ENCODE peak calls at places on chromosome 1, in ten cellular contexts. P, R, W, A, F, E, K, X, T and M are unnamed samples.

GRCh38 chr1:205488074-205488723 is 16.3 kb upstream of the CDK18 start:
- DNase-seq in R (no peak), F (peak), W (no peak), T (no peak), A (peak), K (peak), E (no peak), P (peak), X (peak), M (no peak)

GRCh38 chr1:20666804-20667203 is 5.6 kb upstream of the DDOST start:
- DNase-seq in E (peak), W (no peak), K (no peak), T (no peak), F (no peak), R (no peak), A (no peak), X (peak), P (no peak), M (no peak)

GRCh38 chr1:24704411-24705259 is 40.6 kb upstream of the CLIC4 start:
- DNase-seq in X (peak), A (peak), P (no peak), F (no peak), T (no peak), W (no peak), R (no peak), K (no peak), E (no peak), M (no peak)

GRCh38 chr1:243930822-243931671 is 81.0 kb upstream of the AKT3 start:
- DNase-seq in W (no peak), X (no peak), P (no peak), E (no peak), R (no peak), A (peak), K (no peak), F (no peak), T (no peak), M (no peak)

GRCh38 chr1:218348628-218349185 is 3.6 kb downstream of the TGFB2 start:
- DNase-seq in A (no peak), R (no peak), F (no peak), K (no peak), T (no peak), E (no peak), P (no peak), X (no peak), W (no peak), M (no peak)

GRCh38 chr1:197029749-197030148 is 37.3 kb downstream of the F13B start:
- DNase-seq in A (no peak), R (no peak), X (no peak), T (no peak), K (no peak), W (no peak), P (no peak), E (no peak), F (no peak), M (no peak)

GRCh38 chr1:101022294-101022693 is 3.3 kb downstream of the DPH5 start:
- DNase-seq in K (no peak), X (no peak), A (peak), W (no peak), R (no peak), P (no peak), T (no peak), E (no peak), F (no peak), M (no peak)

GRCh38 chr1:91731815-91732214 is 154.1 kb downstream of the TGFBR3 start:
- DNase-seq in E (no peak), A (no peak), X (no peak), T (peak), K (no peak), P (no peak), R (no peak), W (no peak), F (no peak), M (no peak)

GRCh38 chr1:101115112-101115511 is 89.5 kb upstream of the DPH5 start:
- DNase-seq in E (no peak), A (no peak), P (no peak), R (no peak), X (no peak), F (no peak), K (no peak), T (no peak), W (no peak), M (no peak)

GRCh38 chr1:53015508-53015860 is 46.5 kb upstream of the PODN start:
- DNase-seq in A (no peak), P (no peak), X (peak), W (no peak), E (no peak), K (no peak), R (no peak), F (no peak), T (no peak), M (no peak)

GRCh38 chr1:143699731-143700130 is 272.1 kb downstream of the FAM72C start:
- DNase-seq in T (no peak), A (peak), P (no peak), R (no peak), X (no peak), E (no peak), K (no peak), F (no peak), W (no peak), M (peak)

GRCh38 chr1:185045793-185046441 is 559 bp downstream of the RNF2 start:
- DNase-seq in A (peak), R (no peak), X (peak), W (peak), P (peak), E (no peak), T (no peak), K (peak), F (peak), M (peak)

GRCh38 chr1:59061876-59062275 is 235.0 kb upstream of the FGGY start:
- DNase-seq in K (peak), F (peak), E (no peak), R (no peak), X (no peak), A (no peak), P (peak), T (peak), W (no peak), M (peak)

GRCh38 chr1:10635385-10635896 is 160.7 kb downstream of the PEX14 start:
- DNase-seq in R (no peak), W (no peak), K (peak), E (no peak), T (peak), A (no peak), F (peak), P (no peak), X (no peak), M (peak)

GRCh38 chr1:35120458-35121133 is 41.4 kb downstream of the ZMYM1 start:
- DNase-seq in W (peak), K (no peak), F (no peak), E (no peak), A (peak), X (no peak), P (peak), T (no peak), R (no peak), M (no peak)

GRCh38 chr1:15090373-15090772 is 63.2 kb upstream of the TMEM51 start:
- DNase-seq in K (peak), X (no peak), E (no peak), R (peak), P (peak), W (no peak), T (peak), A (peak), F (no peak), M (peak)

GRCh38 chr1:102628008-102628736 is 480.1 kb downstream of the COL11A1 start:
- DNase-seq in A (no peak), K (no peak), X (no peak), F (no peak), P (no peak), E (no peak), R (no peak), W (no peak), T (no peak), M (no peak)

GRCh38 chr1:248811514-248812490 is 13.9 kb downstream of the SH3BP5L start:
- DNase-seq in T (no peak), X (peak), K (no peak), F (no peak), A (peak), E (no peak), P (no peak), W (no peak), R (peak), M (no peak)

GRCh38 chr1:248810727-248811513 is 14.8 kb downstream of the SH3BP5L start:
- DNase-seq in T (peak), K (no peak), W (no peak), X (peak), A (no peak), P (no peak), E (no peak), R (peak), F (no peak), M (no peak)

GRCh38 chr1:248808876-248809275 is 16.8 kb downstream of the SH3BP5L start:
- DNase-seq in T (no peak), W (no peak), P (no peak), F (no peak), K (no peak), E (no peak), R (no peak), X (peak), A (no peak), M (no peak)

GRCh38 chr1:248812736-248813425 is 12.8 kb downstream of the SH3BP5L start:
- DNase-seq in T (no peak), F (no peak), X (peak), P (no peak), A (no peak), W (no peak), E (no peak), K (no peak), R (no peak), M (peak)

DNA sequence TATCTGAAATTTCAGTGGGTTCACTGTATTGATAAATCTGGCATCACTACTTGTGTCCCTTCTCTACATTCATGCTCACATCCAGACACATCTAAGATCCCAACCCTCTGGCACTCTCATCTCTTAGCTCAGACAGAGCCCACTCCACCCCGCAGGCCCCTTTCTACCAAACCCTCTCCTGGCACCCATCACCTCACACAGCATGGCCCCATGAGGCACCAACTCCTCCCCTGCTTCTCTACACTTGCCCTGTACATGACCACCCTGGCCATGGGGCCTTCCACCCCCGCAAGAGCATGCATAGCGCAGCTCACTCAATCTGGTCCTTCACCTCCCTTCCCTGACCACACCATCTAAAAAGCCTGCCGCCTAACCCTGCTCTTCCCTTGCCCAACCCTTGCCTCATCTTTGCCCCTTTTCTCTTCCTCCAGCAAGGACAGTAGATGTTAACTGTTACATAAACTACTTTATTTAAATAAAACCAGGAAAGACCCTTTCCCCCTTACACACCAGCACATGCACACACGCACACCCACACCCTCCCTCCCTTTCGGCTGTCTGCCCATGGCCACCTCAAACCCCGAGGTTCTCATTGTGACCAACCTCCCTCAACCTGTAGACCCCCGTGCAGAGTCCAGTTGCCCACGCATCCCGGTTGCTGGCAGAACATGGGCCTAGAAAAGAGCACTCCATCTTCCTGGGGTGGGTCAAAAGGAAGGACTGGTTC is 15.6 kb downstream of the SH3BP5L start:
- DNase-seq in K (no peak), P (no peak), A (no peak), R (peak), X (peak), W (no peak), E (no peak), F (no peak), T (no peak), M (no peak)
- TF ChIP-seq POLR2AphosphoS5 in K (no peak), P (no peak), A (no peak), R (peak), X (no peak), W (no peak), E (no peak), F (no peak), T (no peak), M (no peak)

GRCh38 chr1:27350673-27351540 is 9.1 kb downstream of the SYTL1 start:
- DNase-seq in A (peak), P (peak), K (no peak), T (no peak), F (no peak), E (no peak), R (peak), X (peak), W (no peak), M (peak)

GRCh38 chr1:27351541-27352107 is 9.8 kb downstream of the SYTL1 start:
- DNase-seq in A (no peak), P (no peak), K (no peak), X (peak), T (no peak), E (no peak), W (no peak), F (no peak), R (no peak), M (no peak)

GRCh38 chr1:27348861-27349783 is 7.3 kb downstream of the SYTL1 start:
- DNase-seq in K (peak), A (peak), R (peak), W (no peak), T (peak), X (peak), P (peak), F (no peak), E (no peak), M (peak)

GRCh38 chr1:27346991-27347627 is 5.3 kb downstream of the SYTL1 start:
- DNase-seq in X (no peak), A (no peak), K (no peak), W (no peak), F (no peak), E (no peak), T (no peak), P (no peak), R (no peak), M (no peak)

DNA sequence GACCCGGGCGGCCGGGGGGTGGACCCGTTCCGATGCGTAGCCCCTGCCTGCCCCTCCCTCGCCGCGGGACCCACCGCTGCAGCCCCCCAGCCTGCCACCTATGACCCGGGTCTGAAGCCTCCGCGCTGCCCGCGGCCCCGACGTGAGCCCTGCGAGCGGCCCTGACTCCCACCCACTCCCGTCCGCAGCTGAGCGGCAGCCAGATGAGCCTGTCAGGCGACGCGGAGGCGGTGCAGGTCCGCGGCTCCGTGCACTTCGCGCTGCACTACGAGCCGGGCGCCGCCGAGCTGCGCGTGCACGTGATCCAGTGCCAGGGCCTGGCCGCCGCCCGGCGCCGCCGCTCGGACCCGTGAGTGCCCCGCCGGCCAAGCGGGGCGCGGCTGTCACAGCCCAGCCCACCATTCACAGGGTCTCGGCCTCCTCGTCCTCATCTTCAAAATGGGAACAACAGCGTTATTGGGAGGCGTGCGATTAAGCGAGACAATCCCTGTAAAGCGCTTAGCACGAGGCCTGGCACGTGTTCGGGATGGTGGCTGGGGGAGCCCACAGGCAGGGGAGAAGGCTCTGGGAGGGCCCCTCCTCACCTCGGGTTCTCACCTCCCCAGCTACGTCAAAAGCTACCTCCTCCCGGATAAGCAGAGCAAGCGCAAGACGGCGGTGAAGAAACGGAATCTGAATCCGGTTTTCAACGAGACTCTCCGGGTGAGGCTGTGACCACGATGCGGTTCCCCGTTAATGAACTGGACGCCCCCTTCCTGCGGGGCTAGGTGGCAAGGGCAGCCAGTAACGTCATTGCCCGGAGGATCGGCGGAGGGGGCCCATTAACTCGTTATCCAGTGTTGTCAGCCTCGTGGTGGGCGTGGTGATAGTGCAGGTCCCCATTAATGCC is 8.2 kb downstream of the SYTL1 start:
- DNase-seq in T (peak), P (peak), K (peak), A (peak), F (no peak), R (peak), X (no peak), E (no peak), W (no peak), M (peak)
- TF ChIP-seq POLR2AphosphoS5 in T (no peak), P (peak), K (no peak), A (peak), F (peak), R (no peak), X (no peak), E (no peak), W (no peak), M (no peak)

DNA sequence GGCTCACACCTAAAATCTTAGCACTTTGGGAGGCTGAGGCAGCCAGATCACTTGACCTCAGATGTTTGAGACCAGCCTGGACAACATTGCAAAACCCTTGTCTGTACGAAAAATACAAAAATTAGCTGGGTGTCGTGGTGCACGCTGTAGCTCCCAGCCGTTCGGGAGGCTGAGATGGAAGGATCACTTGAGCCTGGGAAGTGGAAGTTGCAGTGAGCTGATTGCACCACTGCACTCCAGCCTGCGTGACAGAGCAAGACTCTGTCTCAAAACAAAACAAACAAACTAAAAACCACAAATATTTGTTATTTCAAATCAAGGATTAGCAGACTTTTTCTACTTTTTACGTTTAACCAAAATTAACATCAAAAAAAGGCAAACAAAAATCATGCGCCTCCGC is 31.3 kb downstream of the INKA2 start:
- DNase-seq in E (no peak), A (no peak), K (no peak), F (no peak), W (no peak), R (peak), P (no peak), T (no peak), X (no peak), M (no peak)
- TF ChIP-seq POLR2AphosphoS5 in E (no peak), A (no peak), K (no peak), F (no peak), W (no peak), R (peak), P (no peak), T (no peak), X (no peak), M (no peak)

DNA sequence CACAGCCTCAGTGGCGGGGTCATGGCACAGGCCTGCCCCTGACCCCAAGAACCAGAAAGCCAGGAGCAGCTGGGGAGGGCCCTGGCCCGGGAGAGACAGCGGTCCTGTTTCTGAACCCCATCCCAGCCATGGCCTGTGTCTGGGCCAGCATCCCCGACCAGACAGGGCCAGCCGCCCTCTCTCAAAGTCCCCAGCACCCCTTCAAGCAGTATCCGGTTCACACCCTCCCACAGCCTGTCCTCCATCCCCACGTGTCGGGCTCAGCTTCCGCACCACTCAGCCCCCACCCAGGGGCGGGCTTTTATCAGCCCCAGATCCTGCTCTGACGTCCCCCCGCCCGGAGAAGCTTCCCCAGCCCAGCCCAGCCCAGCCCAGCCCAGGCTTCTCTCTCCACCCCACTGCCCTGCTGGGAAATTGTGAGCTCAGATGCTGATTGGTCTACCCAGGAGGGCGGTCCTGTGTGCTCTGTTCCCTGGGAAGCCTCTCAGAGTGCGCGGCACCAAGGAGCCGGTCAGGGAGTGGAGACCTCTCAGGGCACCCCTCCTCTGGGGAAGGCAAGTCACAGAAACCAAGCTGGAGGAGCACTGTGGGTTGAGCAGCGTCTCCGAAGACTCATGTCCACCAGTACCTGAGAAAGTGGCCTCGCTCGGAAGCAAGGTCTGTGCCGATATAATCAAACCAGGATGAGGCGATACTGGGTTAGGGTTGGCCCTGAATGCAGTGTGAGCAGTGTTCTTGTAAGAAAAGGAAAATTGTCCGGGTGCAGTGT is 4.7 kb upstream of the FAAP20 start:
- DNase-seq in F (peak), E (peak), A (peak), T (peak), K (peak), P (peak), R (peak), W (peak), X (peak), M (peak)
- TF ChIP-seq POLR2AphosphoS5 in F (peak), E (no peak), A (peak), T (peak), K (peak), P (peak), R (peak), W (no peak), X (peak), M (peak)

GRCh38 chr1:5770981-5771765 is 221.1 kb downstream of the NPHP4 start:
- DNase-seq in E (no peak), A (no peak), R (no peak), X (no peak), P (no peak), K (no peak), F (no peak), W (no peak), T (no peak), M (no peak)
- TF ChIP-seq POLR2AphosphoS5 in E (no peak), A (no peak), R (no peak), X (no peak), P (no peak), K (no peak), F (no peak), W (no peak), T (no peak), M (no peak)

GRCh38 chr1:39268112-39268581 is 63.7 kb downstream of the MACF1 start:
- DNase-seq in F (peak), A (peak), P (peak), X (no peak), K (peak), E (no peak), W (peak), T (peak), R (no peak), M (no peak)
- TF ChIP-seq POLR2AphosphoS5 in F (peak), A (no peak), P (peak), X (no peak), K (peak), E (no peak), W (no peak), T (peak), R (peak), M (no peak)

GRCh38 chr1:228862542-228863505 is 127.5 kb downstream of the RHOU start:
- DNase-seq in T (no peak), P (no peak), K (no peak), W (no peak), A (no peak), E (no peak), X (no peak), F (no peak), R (no peak), M (no peak)

GRCh38 chr1:228863776-228864175 is 128.5 kb downstream of the RHOU start:
- DNase-seq in R (no peak), F (no peak), A (no peak), X (no peak), P (no peak), W (no peak), T (no peak), E (no peak), K (no peak), M (no peak)

GRCh38 chr1:228861830-228862176 is 126.5 kb downstream of the RHOU start:
- DNase-seq in K (no peak), P (no peak), E (no peak), A (no peak), F (no peak), X (no peak), W (no peak), R (no peak), T (no peak), M (no peak)

GRCh38 chr1:228857611-228858010 is 122.3 kb downstream of the RHOU start:
- DNase-seq in K (no peak), R (no peak), F (no peak), P (no peak), A (no peak), W (no peak), E (no peak), T (no peak), X (no peak), M (no peak)

GRCh38 chr1:228860911-228861829 is 125.9 kb downstream of the RHOU start:
- DNase-seq in A (no peak), R (no peak), P (peak), T (no peak), F (no peak), W (no peak), K (no peak), X (no peak), E (peak), M (peak)
- TF ChIP-seq POLR2AphosphoS5 in A (no peak), R (no peak), P (peak), T (no peak), F (no peak), W (no peak), K (no peak), X (no peak), E (no peak), M (no peak)